ENCODE peak calls at places on chromosomes 2 and 18, in nine cellular contexts. P is COLO829, U is ecto neural progenitor cell, I is PC-3, J is GM23248, M is NCI-H2081, Z is pancreas, R is naive B cell, E is NCI-H146. L is an unnamed sample.

GRCh38 chr2:96556441-96557330 is 20.1 kb downstream of the ARID5A start:
- DNase-seq in P (no peak), U (no peak), I (peak), J (peak), M (no peak), Z (no peak), R (no peak), E (no peak), L (peak)

GRCh38 chr18:25467226-25468065 is 115.5 kb upstream of the ZNF521 start:
- DNase-seq in P (no peak), U (no peak), I (no peak), J (peak), M (no peak), Z (no peak), R (no peak), E (no peak), L (peak)

GRCh38 chr18:23994361-23994902 is 20.1 kb upstream of the TTC39C start:
- DNase-seq in P (peak), U (no peak), I (peak), J (peak), M (peak), Z (no peak), R (no peak), E (peak), L (no peak)

GRCh38 chr2:141020346-141020745 is 1110.5 kb downstream of the LRP1B start:
- DNase-seq in P (no peak), U (no peak), I (no peak), J (peak), M (no peak), Z (no peak), R (no peak), E (no peak), L (no peak)

GRCh38 chr18:55988537-55988936 is 400.5 kb upstream of the TCF4 start:
- DNase-seq in P (no peak), U (no peak), I (no peak), J (peak), M (no peak), Z (no peak), R (no peak), E (no peak), L (no peak)

GRCh38 chr2:234427081-234428058 is 69.5 kb downstream of the ARL4C start:
- DNase-seq in P (no peak), U (no peak), I (no peak), J (peak), M (no peak), Z (no peak), R (no peak), E (no peak), L (no peak)

GRCh38 chr2:176066645-176067586 is 16.8 kb downstream of the EVX2 start:
- DNase-seq in P (no peak), U (peak), I (no peak), J (no peak), M (no peak), Z (peak), R (no peak), E (no peak), L (no peak)

GRCh38 chr2:212646698-212647097 is 108.1 kb upstream of the ERBB4 start:
- DNase-seq in P (no peak), U (no peak), I (peak), J (peak), M (no peak), Z (no peak), R (no peak), E (no peak), L (no peak)

GRCh38 chr2:236748801-236749200 is 179.2 kb downstream of the ACKR3 start:
- DNase-seq in P (no peak), U (no peak), I (no peak), J (peak), M (no peak), Z (no peak), R (no peak), E (no peak), L (no peak)

GRCh38 chr18:67483237-67483636 is 33.3 kb downstream of the DSEL start:
- DNase-seq in P (no peak), U (no peak), I (no peak), J (no peak), M (no peak), Z (no peak), R (no peak), E (no peak), L (peak)

L was measured in head of caudate nucleus.